ENCODE peak calls at places on chromosomes 4 and X, in six cellular contexts. X, H, C, D, Q and Y are unnamed samples.

GRCh38 chr4:174037049-174037448 is 246.4 kb downstream of the FBXO8 start:
- DNase-seq in X (no peak), H (no peak), C (no peak), D (no peak), Q (no peak), Y (no peak)

GRCh38 chr4:37138019-37138653 is 106.4 kb upstream of the NWD2 start:
- DNase-seq in X (no peak), H (no peak), C (no peak), D (no peak), Q (no peak), Y (no peak)

GRCh38 chr4:80017125-80017854 is 55.7 kb downstream of the ANTXR2 start:
- DNase-seq in X (no peak), H (no peak), C (no peak), D (no peak), Q (no peak), Y (no peak)

GRCh38 chr4:173235050-173235449 is 66.4 kb downstream of the GALNT7 start:
- DNase-seq in X (no peak), H (no peak), C (no peak), D (no peak), Q (no peak), Y (no peak)

GRCh38 chr4:184416913-184417734 is 57.2 kb downstream of the IRF2 start:
- DNase-seq in X (no peak), H (peak), C (peak), D (peak), Q (peak), Y (no peak)

GRCh38 chr4:113955411-113955810 is 24.0 kb downstream of the ARSJ start:
- DNase-seq in X (no peak), H (no peak), C (no peak), D (no peak), Q (no peak), Y (no peak)

GRCh38 chrX:151723156-151723760 is 7.4 kb downstream of the FATE1 start:
- DNase-seq in X (no peak), H (no peak), C (no peak), D (no peak), Q (no peak), Y (no peak)

GRCh38 chr4:89949782-89950387 is 55.2 kb downstream of the MMRN1 start:
- DNase-seq in X (no peak), H (no peak), C (no peak), D (no peak), Q (no peak), Y (no peak)

GRCh38 chrX:109952985-109953905 is 49.7 kb upstream of the TMEM164 start:
- DNase-seq in X (no peak), H (no peak), C (no peak), D (peak), Q (no peak), Y (no peak)

DNA sequence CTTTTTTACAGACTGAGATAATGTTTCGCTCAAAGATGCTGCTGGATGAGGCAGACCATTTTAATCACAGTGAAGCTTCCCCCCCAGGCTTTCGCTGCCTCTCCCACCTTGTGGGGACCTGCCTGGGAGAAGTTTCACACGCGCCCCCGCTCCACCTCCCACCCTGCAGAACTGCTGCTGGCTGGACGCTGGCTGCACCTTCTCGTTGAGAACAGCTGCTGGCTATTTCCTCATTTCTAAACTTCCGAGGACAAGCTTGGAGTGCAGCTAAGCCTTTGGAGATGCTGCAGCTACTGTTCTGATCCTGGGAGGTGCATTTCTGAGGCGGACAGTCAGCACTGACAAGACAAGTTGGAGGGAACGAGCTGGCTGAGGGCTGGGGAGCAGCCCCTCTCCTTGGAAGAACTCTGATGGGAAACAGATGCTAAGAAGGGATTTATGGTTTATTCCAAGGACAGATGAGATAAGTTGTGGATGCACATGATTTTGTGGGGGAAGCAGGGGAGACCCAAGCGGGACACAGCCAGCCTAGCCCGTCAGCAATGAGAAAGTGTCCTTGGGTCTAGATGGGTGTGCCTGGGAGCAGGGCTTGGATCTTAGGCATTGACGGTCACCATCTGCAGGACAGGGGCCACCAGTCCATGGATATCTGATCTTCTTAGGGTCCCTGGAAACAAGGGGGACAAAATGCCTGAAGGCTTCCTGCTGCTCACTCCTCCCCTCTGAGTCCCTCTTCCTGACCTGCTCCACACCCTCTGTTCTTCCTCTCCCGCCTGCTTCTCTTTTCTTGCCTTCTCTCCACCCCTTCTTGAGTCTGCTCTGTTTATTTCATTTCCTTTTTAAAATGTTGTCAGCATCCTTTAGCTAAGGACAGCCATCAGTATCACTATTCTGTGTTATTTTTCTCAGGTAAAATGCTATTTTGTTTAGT is 298.2 kb downstream of the RAPGEF2 start:
- DNase-seq in X (peak), H (no peak), C (no peak), D (no peak), Q (no peak), Y (no peak)
- H3K27ac ChIP-seq in X (peak), H (no peak), C (no peak), D (no peak), Q (no peak), Y (no peak)

GRCh38 chrX:104324461-104324860 is 69.7 kb upstream of the ESX1 start:
- DNase-seq in X (no peak), H (no peak), C (no peak), D (no peak), Q (no peak), Y (no peak)

GRCh38 chrX:104316739-104317138 is 62.0 kb upstream of the ESX1 start:
- DNase-seq in X (no peak), H (no peak), C (no peak), D (no peak), Q (no peak), Y (no peak)

GRCh38 chrX:104319346-104319745 is 64.6 kb upstream of the ESX1 start:
- DNase-seq in X (no peak), H (no peak), C (no peak), D (no peak), Q (no peak), Y (no peak)

GRCh38 chrX:104315555-104315954 is 60.8 kb upstream of the ESX1 start:
- DNase-seq in X (no peak), H (no peak), C (no peak), D (no peak), Q (no peak), Y (no peak)

GRCh38 chrX:104318330-104319009 is 63.7 kb upstream of the ESX1 start:
- DNase-seq in X (no peak), H (no peak), C (no peak), D (no peak), Q (no peak), Y (no peak)
- H3K27ac ChIP-seq in X (no peak), H (no peak), C (no peak), D (no peak), Q (no peak), Y (no peak)

GRCh38 chr4:119825696-119826095 is 197.1 kb upstream of the PDE5A start:
- DNase-seq in X (no peak), H (no peak), C (no peak), D (no peak), Q (no peak), Y (no peak)
- H3K27ac ChIP-seq in X (no peak), H (no peak), C (no peak), D (no peak), Q (no peak), Y (no peak)

DNA sequence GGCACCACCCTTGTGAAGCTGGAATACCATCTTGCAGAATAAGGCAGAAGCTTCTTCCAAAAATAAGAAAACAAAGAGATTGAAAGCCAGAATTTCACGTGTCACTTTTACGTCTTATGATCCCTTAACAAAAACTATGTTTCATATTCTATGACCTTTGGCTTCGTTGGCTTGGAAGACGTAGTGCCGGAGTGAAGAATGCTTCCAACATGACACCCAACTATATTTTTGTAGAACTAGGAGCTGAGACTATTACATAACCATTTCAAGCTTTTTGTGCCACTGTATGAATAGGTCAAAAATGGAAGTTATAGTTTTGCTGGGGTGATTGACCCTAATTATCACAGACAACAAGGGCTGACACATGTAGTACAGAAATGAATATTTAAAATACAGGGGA is 996.2 kb downstream of the ADGRL3 start:
- DNase-seq in X (no peak), H (no peak), C (no peak), D (no peak), Q (no peak), Y (no peak)
- H3K27ac ChIP-seq in X (no peak), H (no peak), C (no peak), D (no peak), Q (no peak), Y (no peak)

DNA sequence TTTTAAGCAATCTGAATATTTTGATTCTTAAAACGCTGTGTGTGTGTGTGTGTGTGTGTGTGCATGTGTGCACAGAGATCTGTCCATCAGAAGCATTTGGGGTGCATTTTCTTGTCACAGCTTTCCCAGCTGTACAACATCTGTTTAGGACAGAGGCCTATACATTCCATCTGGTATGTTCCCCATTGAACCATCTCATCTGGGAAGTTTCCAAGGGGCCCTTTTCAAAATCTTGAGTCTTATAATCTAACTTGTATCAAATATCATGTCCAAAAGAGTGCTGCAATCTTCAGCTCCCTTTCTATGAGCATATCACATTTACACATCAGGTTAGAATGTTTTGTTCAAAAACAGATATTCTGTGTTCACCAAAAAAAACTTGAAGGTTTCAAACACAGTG is 16.5 kb upstream of the MID1 start:
- DNase-seq in X (no peak), H (no peak), C (no peak), D (no peak), Q (no peak), Y (no peak)
- H3K27ac ChIP-seq in X (no peak), H (no peak), C (no peak), D (no peak), Q (no peak), Y (no peak)

DNA sequence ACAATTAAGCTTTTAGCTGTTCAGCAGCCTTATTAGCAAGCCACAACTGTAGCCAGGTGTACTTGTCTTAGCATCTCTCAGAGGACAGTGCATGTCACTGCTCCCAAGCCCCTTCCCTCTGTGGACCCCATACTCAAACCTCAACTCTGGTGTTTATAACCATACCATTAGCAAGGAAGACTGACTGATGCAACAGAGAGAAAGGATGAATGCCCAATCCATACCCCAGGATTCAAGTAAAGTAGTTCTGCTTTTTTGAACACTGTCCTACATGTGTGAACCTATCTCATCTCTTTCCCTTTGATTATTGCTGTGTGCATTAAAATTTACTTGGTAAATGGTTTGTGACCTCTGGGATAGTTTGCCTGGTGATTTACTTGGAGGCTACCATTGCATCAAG is 22.8 kb upstream of the CYBB start:
- DNase-seq in X (no peak), H (no peak), C (no peak), D (no peak), Q (no peak), Y (no peak)
- H3K27ac ChIP-seq in X (no peak), H (no peak), C (no peak), D (no peak), Q (no peak), Y (no peak)

GRCh38 chr4:84936123-84936522 is 30.4 kb downstream of the WDFY3 start:
- DNase-seq in X (no peak), H (no peak), C (no peak), D (no peak), Q (no peak), Y (no peak)

GRCh38 chr4:84939111-84939510 is 27.4 kb downstream of the WDFY3 start:
- DNase-seq in X (peak), H (no peak), C (no peak), D (no peak), Q (no peak), Y (no peak)

GRCh38 chr4:84938316-84938715 is 28.2 kb downstream of the WDFY3 start:
- DNase-seq in X (no peak), H (no peak), C (no peak), D (no peak), Q (no peak), Y (no peak)

GRCh38 chr4:84940960-84941359 is 25.5 kb downstream of the WDFY3 start:
- DNase-seq in X (no peak), H (no peak), C (no peak), D (no peak), Q (no peak), Y (no peak)

GRCh38 chr4:84937381-84937977 is 29.0 kb downstream of the WDFY3 start:
- DNase-seq in X (no peak), H (no peak), C (no peak), D (no peak), Q (no peak), Y (no peak)
- H3K27ac ChIP-seq in X (peak), H (no peak), C (no peak), D (no peak), Q (no peak), Y (peak)

GRCh38 chr4:108029321-108029720 is 39.6 kb downstream of the HADH start:
- DNase-seq in X (no peak), H (peak), C (peak), D (no peak), Q (no peak), Y (no peak)

GRCh38 chr4:108031427-108032083 is 41.9 kb downstream of the HADH start:
- DNase-seq in X (no peak), H (no peak), C (no peak), D (no peak), Q (no peak), Y (no peak)

GRCh38 chr4:108033348-108033747 is 43.7 kb downstream of the HADH start:
- DNase-seq in X (no peak), H (no peak), C (no peak), D (no peak), Q (no peak), Y (no peak)

GRCh38 chr4:108029731-108030130 is 40.0 kb downstream of the HADH start:
- DNase-seq in X (no peak), H (no peak), C (no peak), D (no peak), Q (no peak), Y (no peak)

GRCh38 chr4:108030332-108030731 is 40.6 kb downstream of the HADH start:
- DNase-seq in X (no peak), H (peak), C (peak), D (no peak), Q (peak), Y (peak)
- H3K27ac ChIP-seq in X (no peak), H (peak), C (peak), D (no peak), Q (no peak), Y (no peak)

DNA sequence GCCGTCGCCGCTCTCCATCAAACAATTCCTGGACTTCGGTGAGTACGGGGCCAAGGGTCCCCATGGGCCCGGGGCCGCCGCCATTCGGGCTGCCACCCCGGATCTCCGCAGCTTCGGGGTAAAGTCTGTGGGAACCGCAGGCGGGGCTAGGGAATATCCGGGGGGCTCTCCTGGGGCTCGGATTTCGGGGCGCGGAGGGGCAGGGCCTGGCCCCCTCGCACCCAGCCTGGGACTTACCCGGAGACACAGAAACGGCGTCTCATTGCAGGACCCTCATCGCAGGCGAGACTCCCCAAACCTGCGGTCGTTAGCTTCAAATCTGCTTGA is 401 bp downstream of the PDK3 start:
- DNase-seq in X (no peak), H (no peak), C (peak), D (no peak), Q (peak), Y (no peak)
- H3K27ac ChIP-seq in X (peak), H (peak), C (peak), D (peak), Q (peak), Y (peak)

GRCh38 chr4:158159718-158160094 is 13.1 kb downstream of the GASK1B start:
- DNase-seq in X (no peak), H (no peak), C (no peak), D (no peak), Q (no peak), Y (no peak)

GRCh38 chr4:158157412-158157811 is 15.4 kb downstream of the GASK1B start:
- DNase-seq in X (no peak), H (no peak), C (no peak), D (no peak), Q (no peak), Y (no peak)

GRCh38 chr4:158155656-158156356 is 17.0 kb downstream of the GASK1B start:
- DNase-seq in X (no peak), H (no peak), C (no peak), D (no peak), Q (no peak), Y (no peak)

GRCh38 chr4:158161561-158162354 is 11.1 kb downstream of the GASK1B start:
- DNase-seq in X (no peak), H (no peak), C (no peak), D (no peak), Q (no peak), Y (no peak)

GRCh38 chr4:158159054-158159717 is 13.6 kb downstream of the GASK1B start:
- DNase-seq in X (no peak), H (no peak), C (no peak), D (no peak), Q (no peak), Y (no peak)
- H3K27ac ChIP-seq in X (peak), H (no peak), C (no peak), D (no peak), Q (no peak), Y (no peak)